ENCODE peak calls at places on chromosomes 4 and X, in nine cellular contexts. O is right atrium auricular region; N is CD4-positive, alpha-beta T cell; W is hepatocyte; H is stomach; B is A549; E is astrocyte; Y is cardiac muscle cell; F is epithelial cell of prostate. D is an unnamed sample.

GRCh38 chrX:154403192-154403591 is 5.0 kb downstream of the RPL10 start:
- DNase-seq in O (no peak), N (no peak), W (no peak), H (no peak), B (no peak), E (no peak), Y (no peak), F (no peak), D (no peak)

GRCh38 chr4:40289366-40290188 is 45.6 kb upstream of the CHRNA9 start:
- DNase-seq in O (no peak), N (no peak), W (no peak), H (no peak), B (no peak), E (peak; percentile 35), Y (no peak), F (no peak), D (no peak)

GRCh38 chr4:168636506-168637176 is 139.8 kb downstream of the PALLD start:
- DNase-seq in O (no peak), N (no peak), W (no peak), H (no peak), B (no peak), E (peak; percentile 88), Y (no peak), F (no peak), D (no peak)

GRCh38 chr4:183257808-183258207 is 62.3 kb downstream of the CLDN22 start:
- DNase-seq in O (no peak), N (no peak), W (no peak), H (no peak), B (no peak), E (no peak), Y (no peak), F (no peak), D (no peak)

GRCh38 chr4:184936071-184936470 is 82.2 kb upstream of the HELT start:
- DNase-seq in O (peak; percentile 1), N (no peak), W (no peak), H (no peak), B (no peak), E (no peak), Y (no peak), F (no peak), D (no peak)

GRCh38 chrX:115378471-115378870 is 89.0 kb downstream of the LUZP4 start:
- DNase-seq in O (no peak), N (no peak), W (no peak), H (no peak), B (peak; percentile 22), E (peak; percentile 58), Y (no peak), F (no peak), D (no peak)

GRCh38 chr4:56655209-56655626 is 25.9 kb downstream of the HOPX start:
- DNase-seq in O (no peak), N (no peak), W (peak; percentile 29), H (no peak), B (no peak), E (peak; percentile 18), Y (peak; percentile 37), F (no peak), D (no peak)

GRCh38 chr4:181647396-181648107 is 595.6 kb upstream of the TENM3 start:
- DNase-seq in O (no peak), N (no peak), W (no peak), H (no peak), B (no peak), E (no peak), Y (no peak), F (no peak), D (no peak)

GRCh38 chr4:113452868-113453620 is 308.5 kb downstream of the CAMK2D start:
- DNase-seq in O (no peak), N (no peak), W (no peak), H (no peak), B (peak; percentile 31), E (peak; percentile 89), Y (peak; percentile 35), F (no peak), D (no peak)

GRCh38 chrX:9221714-9222113 is 187.8 kb upstream of the FAM9B start:
- DNase-seq in O (no peak), N (no peak), W (no peak), H (no peak), B (no peak), E (no peak), Y (no peak), F (no peak), D (no peak)

GRCh38 chr4:79597266-79597665 is 189.2 kb upstream of the GK2 start:
- DNase-seq in O (no peak), N (no peak), W (no peak), H (no peak), B (no peak), E (peak; percentile 66), Y (no peak), F (peak; percentile 60), D (no peak)

GRCh38 chr4:138788857-138789256 is 226.7 kb upstream of the NOCT start:
- DNase-seq in O (no peak), N (no peak), W (no peak), H (no peak), B (no peak), E (no peak), Y (no peak), F (no peak), D (no peak)

GRCh38 chr4:113212613-113213012 is 163.2 kb downstream of the ANK2 start:
- DNase-seq in O (no peak), N (no peak), W (no peak), H (no peak), B (no peak), E (no peak), Y (no peak), F (no peak), D (no peak)

GRCh38 chrX:145825896-145826295 is 8.3 kb downstream of the SLITRK2 start:
- DNase-seq in O (no peak), N (no peak), W (peak; percentile 57), H (no peak), B (peak; percentile 17), E (no peak), Y (peak; percentile 56), F (no peak), D (no peak)

GRCh38 chrX:5458300-5458699 is 770.4 kb downstream of the NLGN4X start:
- DNase-seq in O (no peak), N (no peak), W (peak; percentile 16), H (no peak), B (no peak), E (no peak), Y (peak; percentile 7), F (no peak), D (no peak)

GRCh38 chr4:43253511-43253910 is 361.0 kb downstream of the GRXCR1 start:
- DNase-seq in O (no peak), N (no peak), W (no peak), H (no peak), B (no peak), E (no peak), Y (no peak), F (no peak), D (no peak)

GRCh38 chr4:126839066-126839465 is 793.7 kb upstream of the INTU start:
- DNase-seq in O (no peak), N (no peak), W (no peak), H (no peak), B (no peak), E (peak; percentile 55), Y (no peak), F (no peak), D (no peak)

GRCh38 chrX:130738638-130739195 is 164.3 kb downstream of the ENOX2 start:
- DNase-seq in O (no peak), N (no peak), W (no peak), H (no peak), B (no peak), E (no peak), Y (no peak), F (no peak), D (no peak)

GRCh38 chr4:82823062-82823461 is 24.5 kb upstream of the SCD5 start:
- DNase-seq in O (no peak), N (no peak), W (no peak), H (no peak), B (no peak), E (peak; percentile 57), Y (no peak), F (no peak), D (no peak)

GRCh38 chrX:46294234-46294633 is 251.0 kb downstream of the ZNF674 start:
- DNase-seq in O (no peak), N (no peak), W (no peak), H (no peak), B (no peak), E (peak; percentile 78), Y (no peak), F (no peak), D (no peak)

GRCh38 chrX:133698298-133698697 is 283.0 kb upstream of the GPC4 start:
- DNase-seq in O (no peak), N (no peak), W (no peak), H (no peak), B (no peak), E (peak; percentile 14), Y (peak; percentile 19), F (no peak), D (no peak)
- H3K27ac ChIP-seq in O (no peak overlapping the region), N (no peak overlapping the region), W (no peak overlapping the region), H (no peak overlapping the region), B (no peak overlapping the region), E (no peak overlapping the region), Y (no peak overlapping the region), F (no peak overlapping the region), D (no peak overlapping the region)

GRCh38 chr4:47814896-47815295 is 23.0 kb downstream of the CORIN start:
- DNase-seq in O (no peak), N (no peak), W (no peak), H (no peak), B (no peak), E (no peak), Y (no peak), F (no peak), D (no peak)
- H3K27ac ChIP-seq in O (peak overlapping the region; percentile 9), N (no peak overlapping the region), W (no peak overlapping the region), H (no peak overlapping the region), B (no peak overlapping the region), E (no peak overlapping the region), Y (peak overlapping the region; percentile 24), F (no peak overlapping the region), D (no peak overlapping the region)

DNA sequence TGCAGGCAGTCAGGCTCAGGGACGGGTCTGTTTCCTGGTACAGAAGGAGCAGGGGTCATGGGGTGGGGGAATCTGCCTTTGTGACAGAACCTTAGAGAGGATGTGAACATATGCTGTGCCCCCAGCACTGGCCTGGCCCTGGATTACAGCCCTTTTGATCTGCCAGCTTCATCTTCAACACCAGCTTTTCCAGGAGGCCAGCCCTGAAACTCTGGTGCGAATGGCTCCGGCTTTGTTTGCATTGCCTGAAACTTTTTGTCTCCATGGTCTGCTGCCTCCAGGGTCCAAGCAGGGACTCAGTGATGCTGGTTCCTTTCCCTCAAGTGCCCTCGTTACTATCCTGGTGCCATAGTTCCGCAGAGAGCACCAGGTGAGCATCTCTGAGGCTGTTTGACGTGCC is 2.1 kb downstream of the CNGA2 start:
- DNase-seq in O (no peak), N (no peak), W (no peak), H (no peak), B (no peak), E (no peak), Y (no peak), F (no peak), D (no peak)
- H3K27ac ChIP-seq in O (no peak overlapping the region), N (no peak overlapping the region), W (no peak overlapping the region), H (no peak overlapping the region), B (no peak overlapping the region), E (no peak overlapping the region), Y (no peak overlapping the region), F (no peak overlapping the region), D (no peak overlapping the region)

DNA sequence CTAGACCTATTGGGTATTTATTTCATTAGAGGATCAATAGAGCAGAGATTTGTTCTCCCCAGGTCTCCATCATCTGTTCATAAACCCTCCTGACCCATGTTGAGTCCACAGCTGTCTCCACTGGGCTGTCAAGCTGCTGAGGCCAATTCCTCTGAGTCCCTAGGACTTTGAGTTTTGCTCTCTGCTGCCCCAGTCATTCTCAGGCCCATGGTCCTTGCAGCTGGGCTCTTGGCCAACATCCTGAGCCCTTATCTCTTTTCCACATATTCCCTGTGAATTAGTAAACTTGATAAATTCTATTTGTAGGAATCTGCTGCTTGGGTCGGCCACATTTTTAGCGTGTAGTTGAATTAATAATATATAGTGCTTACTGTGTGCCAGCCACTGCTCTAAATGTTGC is 41.9 kb downstream of the FHL1 start:
- DNase-seq in O (no peak), N (no peak), W (no peak), H (no peak), B (no peak), E (no peak), Y (no peak), F (no peak), D (no peak)
- H3K27ac ChIP-seq in O (peak overlapping the region; percentile 12), N (no peak overlapping the region), W (no peak overlapping the region), H (peak overlapping the region; percentile 84), B (no peak overlapping the region), E (no peak overlapping the region), Y (no peak overlapping the region), F (no peak overlapping the region), D (no peak overlapping the region)